ENCODE peak calls at places on chromosomes 1 and 21, in nine cellular contexts. Q, R, U, E, P, F, L, Z and H are unnamed samples.

GRCh38 chr1:28258628-28259251 is 578 bp upstream of the SESN2 start:
- DNase-seq in U (peak; percentile 42), Q (no peak), E (no peak), L (no peak), P (no peak), Z (no peak), F (no peak), R (no peak), H (peak; percentile 70)

GRCh38 chr1:159944623-159945455 is 574 bp downstream of the IGSF9 start:
- DNase-seq in U (no peak), P (no peak), E (no peak), R (no peak), Z (no peak), Q (no peak), L (no peak), F (no peak), H (no peak)

GRCh38 chr21:43893536-43894205 is 28.6 kb downstream of the AGPAT3 start:
- DNase-seq in Q (no peak), Z (no peak), U (no peak), F (no peak), E (no peak), L (peak; percentile 30), R (no peak), P (peak; percentile 12), H (no peak)

GRCh38 chr21:38914531-38915385 is 109.0 kb downstream of the ETS2 start:
- DNase-seq in F (no peak), U (no peak), E (no peak), R (no peak), L (peak; percentile 9), Q (no peak), Z (no peak), P (no peak), H (peak; percentile 44)

GRCh38 chr1:239829535-239829934 is 262.1 kb upstream of the FMN2 start:
- DNase-seq in L (no peak), U (no peak), R (no peak), Q (no peak), F (no peak), E (no peak), P (no peak), Z (no peak), H (no peak)

GRCh38 chr1:30405631-30406212 is 317.7 kb downstream of the MATN1 start:
- DNase-seq in R (no peak), Z (no peak), F (no peak), L (no peak), E (no peak), P (no peak), U (no peak), Q (peak; percentile 42), H (no peak)

GRCh38 chr1:86741947-86742572 is 37.7 kb downstream of the SH3GLB1 start:
- DNase-seq in L (peak; percentile 30), U (peak; percentile 32), Z (no peak), F (peak; percentile 20), P (no peak), E (no peak), Q (no peak), R (no peak), H (peak; percentile 63)

GRCh38 chr1:33276573-33277298 is 20.4 kb downstream of the ZNF362 start:
- DNase-seq in L (no peak), F (no peak), P (no peak), Z (no peak), E (no peak), U (no peak), R (no peak), Q (no peak), H (no peak)

GRCh38 chr1:187817782-187818181 is 989.0 kb downstream of the PLA2G4A start:
- DNase-seq in L (no peak), R (no peak), Z (no peak), E (no peak), Q (no peak), F (no peak), U (no peak), P (no peak), H (no peak)

GRCh38 chr1:192739476-192740184 is 69.2 kb upstream of the RGS2 start:
- DNase-seq in F (no peak), Q (no peak), R (no peak), E (no peak), P (no peak), L (no peak), U (no peak), Z (no peak), H (no peak)

GRCh38 chr1:17531682-17532487 is 7.6 kb upstream of the ARHGEF10L start:
- DNase-seq in R (peak; percentile 68), Z (no peak), P (no peak), U (no peak), F (no peak), Q (no peak), E (no peak), L (no peak), H (peak; percentile 59)

GRCh38 chr1:3593745-3594144 is 17.6 kb downstream of the MEGF6 start:
- DNase-seq in E (no peak), F (no peak), Z (no peak), R (no peak), L (no peak), Q (no peak), U (no peak), P (no peak), H (no peak)

GRCh38 chr1:86468501-86468977 is at the start of gene CLCA1:
- DNase-seq in R (no peak), Z (no peak), L (no peak), P (no peak), U (no peak), Q (no peak), E (no peak), F (no peak), H (no peak)

GRCh38 chr1:4004635-4005430 is 104.8 kb upstream of the C1orf174 start:
- DNase-seq in P (no peak), Z (no peak), U (no peak), E (no peak), L (no peak), F (no peak), R (no peak), Q (no peak), H (no peak)

GRCh38 chr1:12600880-12601633 is 17.0 kb downstream of the DHRS3 start:
- DNase-seq in E (peak; percentile 36), P (peak; percentile 12), Z (no peak), F (peak; percentile 36), U (no peak), Q (peak; percentile 77), R (peak; percentile 52), L (peak; percentile 30), H (peak; percentile 36)

GRCh38 chr1:28190337-28190979 is 14.0 kb upstream of the PTAFR start:
- DNase-seq in Z (no peak), U (peak; percentile 29), R (no peak), F (no peak), P (no peak), Q (no peak), L (no peak), E (no peak), H (no peak)

GRCh38 chr1:3911981-3912808 is 12.1 kb upstream of the C1orf174 start:
- DNase-seq in U (no peak), R (no peak), L (no peak), Q (no peak), P (no peak), Z (peak; percentile 73), E (no peak), F (no peak), H (no peak)

GRCh38 chr1:170789063-170789462 is 125.1 kb downstream of the PRRX1 start:
- DNase-seq in U (no peak), P (no peak), Q (no peak), E (no peak), R (no peak), Z (no peak), F (no peak), L (no peak), H (no peak)

GRCh38 chr1:22841754-22842370 is 130.8 kb downstream of the LACTBL1 start:
- DNase-seq in E (no peak), Q (no peak), F (no peak), L (no peak), R (peak; percentile 39), Z (no peak), P (no peak), U (no peak), H (peak; percentile 60)

GRCh38 chr1:9260086-9260766 is 25.7 kb downstream of the H6PD start:
- DNase-seq in Q (no peak), E (no peak), L (no peak), U (no peak), F (no peak), Z (no peak), P (no peak), R (no peak), H (no peak)